ENCODE peak calls at places on chromosomes 5 and 9, in four cellular contexts. J, V, H and T are unnamed samples.

GRCh38 chr5:178675922-178676321 is 49.1 kb upstream of the CLK4 start:
- DNase-seq in V (no peak), H (no peak), J (no peak), T (no peak)

GRCh38 chr9:126488310-126488709 is 125.4 kb upstream of the LMX1B start:
- DNase-seq in V (no peak), H (no peak), J (no peak), T (no peak)

GRCh38 chr9:115939065-115939765 is 214.4 kb upstream of the PAPPA start:
- DNase-seq in J (no peak), H (no peak), V (no peak), T (peak; percentile 69)

GRCh38 chr5:103800728-103801127 is 238.1 kb upstream of the NUDT12 start:
- DNase-seq in H (no peak), J (no peak), V (no peak), T (no peak)

GRCh38 chr9:133054966-133055365 is 6.8 kb upstream of the CEL start:
- DNase-seq in H (no peak), J (no peak), V (peak; percentile 85), T (no peak)

GRCh38 chr5:132459031-132459982 is 31.3 kb downstream of the IRF1 start:
- DNase-seq in J (no peak), H (no peak), V (no peak), T (no peak)

GRCh38 chr5:147369742-147370374 is 135.0 kb downstream of the STK32A start:
- DNase-seq in J (no peak), V (no peak), H (peak; percentile 60), T (peak; percentile 15)

GRCh38 chr5:134252671-134253070 is 26.8 kb upstream of the PPP2CA start:
- DNase-seq in H (no peak), J (peak; percentile 83), V (no peak), T (peak; percentile 80)

GRCh38 chr5:138748630-138749081 is 4.6 kb upstream of the CTNNA1 start:
- DNase-seq in V (no peak), J (no peak), H (no peak), T (no peak)

GRCh38 chr9:95024097-95024671 is 293.3 kb downstream of the FANCC start:
- DNase-seq in H (peak; percentile 34), J (no peak), V (no peak), T (peak; percentile 72)

GRCh38 chr5:124675921-124676846 is 70.3 kb downstream of the ZNF608 start:
- DNase-seq in H (no peak), J (no peak), V (no peak), T (no peak)

GRCh38 chr9:3732077-3733038 is 206.6 kb upstream of the RFX3 start:
- DNase-seq in V (peak; percentile 77), J (peak; percentile 56), H (peak; percentile 84), T (peak; percentile 83)

GRCh38 chr5:152723482-152723881 is 318.4 kb upstream of the NMUR2 start:
- DNase-seq in V (no peak), J (no peak), H (peak; percentile 26), T (no peak)

GRCh38 chr9:127555830-127556820 is 56.0 kb upstream of the STXBP1 start:
- DNase-seq in J (no peak), H (no peak), V (no peak), T (peak; percentile 96)

GRCh38 chr5:994821-995220 is 13.8 kb upstream of the NKD2 start:
- DNase-seq in J (no peak), V (no peak), H (no peak), T (no peak)

GRCh38 chr5:91359957-91360609 is 23.0 kb downstream of the ARRDC3 start:
- DNase-seq in V (no peak), H (no peak), J (no peak), T (no peak)

GRCh38 chr5:140243855-140244254 is 59.0 kb downstream of the PFDN1 start:
- DNase-seq in V (no peak), H (no peak), J (no peak), T (no peak)

GRCh38 chr5:147973086-147973485 is 66.7 kb upstream of the C5orf46 start:
- DNase-seq in J (no peak), H (no peak), V (no peak), T (no peak)

GRCh38 chr5:90930756-90931431 is 372.3 kb downstream of the ADGRV1 start:
- DNase-seq in J (no peak), H (no peak), V (no peak), T (no peak)

GRCh38 chr9:113578877-113579269 is 115.3 kb downstream of the RGS3 start:
- DNase-seq in H (no peak), J (peak; percentile 38), V (peak; percentile 60), T (peak; percentile 65)

GRCh38 chr9:114181583-114182409 is 26.5 kb downstream of the COL27A1 start:
- DNase-seq in H (no peak), V (no peak), J (no peak), T (no peak)

GRCh38 chr5:127863610-127864395 is 160.6 kb downstream of the CCDC192 start:
- DNase-seq in J (no peak), V (no peak), H (no peak), T (no peak)

GRCh38 chr9:20513126-20513913 is 109.0 kb downstream of the MLLT3 start:
- DNase-seq in V (no peak), H (no peak), J (no peak), T (no peak)

GRCh38 chr5:171492781-171493180 is 73.3 kb downstream of the FGF18 start:
- DNase-seq in J (no peak), H (peak; percentile 55), V (peak; percentile 82), T (peak; percentile 39)

GRCh38 chr5:90518666-90519065 is 10.7 kb downstream of the LYSMD3 start:
- DNase-seq in H (no peak), V (no peak), J (no peak), T (no peak)

GRCh38 chr9:6680797-6681146 is 35.2 kb upstream of the GLDC start:
- DNase-seq in V (peak; percentile 71), H (peak; percentile 71), J (no peak), T (peak; percentile 58)

GRCh38 chr9:88663766-88664419 is 128.9 kb downstream of the NXNL2 start:
- DNase-seq in V (no peak), H (no peak), J (no peak), T (no peak)

GRCh38 chr9:107999890-108000289 is 510.3 kb upstream of the KLF4 start:
- DNase-seq in V (no peak), H (no peak), J (no peak), T (no peak)

GRCh38 chr5:1385395-1386273 is 40.7 kb upstream of the CLPTM1L start:
- DNase-seq in J (no peak), V (peak; percentile 93), H (peak; percentile 89), T (peak; percentile 84)

GRCh38 chr5:116068028-116068632 is 16.7 kb upstream of the COMMD10 start:
- DNase-seq in V (peak; percentile 32), J (no peak), H (peak; percentile 79), T (peak; percentile 60)

GRCh38 chr9:38392235-38393127 is at the start of gene ALDH1B1:
- DNase-seq in H (peak; percentile 95), J (no peak), V (peak; percentile 96), T (peak; percentile 97)

GRCh38 chr9:34143116-34143515 is 16.6 kb upstream of the DCAF12 start:
- DNase-seq in H (no peak), V (no peak), J (no peak), T (no peak)

GRCh38 chr5:179330186-179330900 is 14.9 kb downstream of the ADAMTS2 start:
- DNase-seq in J (no peak), H (no peak), V (no peak), T (no peak)

GRCh38 chr5:672329-673139 is 20.6 kb downstream of the TPPP start:
- DNase-seq in H (peak; percentile 93), J (no peak), V (peak; percentile 84), T (peak; percentile 79)

GRCh38 chr9:115058684-115059315 is 59.2 kb downstream of the TNC start:
- DNase-seq in H (no peak), J (no peak), V (no peak), T (no peak)

GRCh38 chr5:148808864-148809642 is 17.4 kb upstream of the ADRB2 start:
- DNase-seq in H (no peak), J (no peak), V (peak; percentile 44), T (no peak)

GRCh38 chr9:68530618-68531017 is 10.1 kb downstream of the TMEM252 start:
- DNase-seq in J (no peak), H (peak; percentile 55), V (peak; percentile 5), T (peak; percentile 18)

GRCh38 chr9:489198-490197 is 274.8 kb downstream of the DOCK8 start:
- DNase-seq in J (no peak), H (no peak), V (no peak), T (peak; percentile 71)

GRCh38 chr5:58459860-58460726 is at the start of gene PLK2:
- DNase-seq in H (peak; percentile 76), J (peak; percentile 71), V (peak; percentile 93), T (peak; percentile 74)
- TF ChIP-seq REST in H (no peak), J (peak; percentile 73), V (peak; percentile 82), T (peak; percentile 42)

DNA sequence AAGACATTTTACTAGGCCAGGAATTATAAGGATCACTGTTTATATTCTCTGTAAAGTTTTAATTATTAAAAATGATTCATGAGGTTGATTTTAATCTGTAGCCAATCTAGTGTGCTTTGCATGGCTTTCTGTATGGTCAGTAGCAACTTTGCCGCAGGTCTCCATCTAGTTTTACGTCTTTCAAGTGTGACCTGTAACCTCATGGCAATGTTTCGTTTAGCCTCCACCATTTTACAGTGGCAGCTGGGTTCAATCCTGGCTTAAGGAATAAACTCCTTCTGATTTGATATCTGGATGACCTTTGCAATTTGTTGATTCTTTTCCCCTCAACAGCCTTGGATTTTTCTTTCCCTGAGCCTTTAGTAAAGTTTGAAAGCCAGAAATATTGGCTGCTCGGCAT is 434.5 kb upstream of the CDH9 start:
- DNase-seq in H (peak; percentile 22), J (no peak), V (no peak), T (peak; percentile 62)
- TF ChIP-seq REST in H (no peak), J (no peak), V (no peak), T (no peak)

DNA sequence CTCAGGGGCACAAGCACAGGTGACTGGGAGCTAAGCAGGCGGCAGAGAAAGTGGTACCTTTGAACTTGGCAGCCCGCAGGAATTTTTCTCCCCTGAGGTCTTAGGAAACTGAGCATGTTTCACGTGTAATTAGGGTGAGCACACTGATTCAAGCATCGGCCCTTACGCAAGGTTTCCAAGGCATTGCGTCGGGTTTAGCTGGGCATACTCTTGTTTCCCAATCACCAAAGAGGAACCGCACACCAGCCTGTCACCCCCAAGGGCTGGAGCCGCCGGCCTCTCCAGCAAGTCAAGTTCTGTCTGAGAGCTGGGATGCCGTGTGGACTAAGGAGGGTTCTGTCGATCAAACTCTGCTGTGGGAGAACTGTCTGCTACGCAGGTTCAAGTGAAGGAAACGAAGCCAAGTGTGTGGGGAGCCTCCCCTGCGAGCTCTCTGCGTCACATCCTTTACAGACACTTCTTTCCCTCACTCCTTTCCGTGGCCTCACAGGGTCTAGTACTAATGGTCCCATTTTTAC is 53.0 kb downstream of the ERGIC1 start:
- DNase-seq in V (no peak), H (no peak), J (no peak), T (no peak)
- TF ChIP-seq REST in V (no peak), H (no peak), J (no peak), T (no peak)

DNA sequence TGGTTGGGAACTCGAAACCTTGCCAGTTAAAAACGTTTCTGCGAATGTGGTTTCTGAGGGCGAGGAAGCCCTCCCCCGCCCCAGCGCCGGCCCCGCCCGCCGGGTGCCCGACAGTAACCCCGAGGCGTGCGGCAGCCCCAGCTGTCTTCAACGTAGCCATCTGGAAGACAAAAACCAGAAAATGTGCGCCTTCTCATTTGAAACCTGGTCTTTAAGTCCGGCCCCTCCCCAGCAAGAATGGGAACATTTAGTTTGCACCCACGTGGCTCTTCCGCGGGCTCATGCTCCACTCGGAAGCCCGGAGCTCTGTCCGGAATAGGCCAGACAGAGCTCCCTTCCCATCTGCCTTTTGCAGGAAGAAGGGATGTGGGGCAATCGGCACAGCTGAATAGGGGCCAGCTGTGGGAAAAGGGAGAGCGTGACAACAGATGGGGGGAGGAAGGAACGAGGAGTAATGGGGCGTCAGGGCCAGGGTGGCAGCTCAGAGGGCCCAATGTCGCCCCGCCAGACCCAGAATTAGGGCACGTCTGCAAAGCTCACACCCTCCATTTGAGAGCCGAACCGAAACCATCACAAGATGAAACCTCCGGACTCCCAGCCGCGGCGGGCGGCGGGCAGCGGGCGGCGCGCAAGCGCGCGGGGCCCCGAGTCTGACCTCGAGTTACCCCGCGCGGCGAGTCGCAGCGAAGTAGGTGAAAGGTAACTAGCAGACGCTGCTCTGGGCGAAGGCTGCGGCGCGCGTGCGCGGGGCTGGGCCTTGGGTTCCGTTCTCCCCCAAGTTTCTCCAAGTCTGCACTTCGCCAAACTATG is 63.4 kb upstream of the ABCA1 start:
- DNase-seq in H (peak; percentile 91), J (no peak), V (peak; percentile 88), T (peak; percentile 54)
- TF ChIP-seq REST in H (no peak), J (no peak), V (peak; percentile 5), T (no peak)